ENCODE peak calls at places on chromosomes 1 and 21, in nine cellular contexts. B is NCI-H2107; E is EL; H is pancreas; T is T-helper 9 cell; R is dorsolateral prefrontal cortex; G is activated gamma-delta T cell treated with anti-CD3 and anti-CD28 coated beads, Interleukin-2, amount 50 U/mL, for 16 hours; O is H9; F is retina. K is an unnamed sample.

GRCh38 chr1:36322786-36323635 is 434 bp downstream of the EVA1B start:
- DNase-seq in G (no peak), B (no peak), R (no peak), H (peak; percentile 75), F (peak; percentile 80), E (peak; percentile 79), T (peak; percentile 23), O (peak; percentile 70), K (no peak)

GRCh38 chr1:158003409-158003805 is 10.0 kb downstream of the KIRREL1 start:
- DNase-seq in G (no peak), R (no peak), H (no peak), F (peak; percentile 70), E (peak; percentile 81), T (no peak), O (no peak), B (no peak), K (no peak)

GRCh38 chr1:66492424-66492823 is 41.5 kb upstream of the SGIP1 start:
- DNase-seq in B (no peak), E (peak; percentile 65), T (no peak), G (no peak), F (no peak), H (no peak), O (no peak), R (no peak), K (no peak)

GRCh38 chr1:98496246-98496995 is 165.1 kb upstream of the SNX7 start:
- DNase-seq in O (no peak), R (no peak), F (no peak), G (no peak), E (peak; percentile 44), B (no peak), T (no peak), H (no peak), K (no peak)

GRCh38 chr1:27395441-27396195 is 3.2 kb downstream of the GPR3 start:
- DNase-seq in B (peak; percentile 86), G (peak; percentile 71), F (peak; percentile 87), T (peak; percentile 75), E (peak; percentile 72), H (peak; percentile 88), O (peak; percentile 89), R (peak; percentile 60), K (peak; percentile 75)

GRCh38 chr1:235093013-235093618 is 35.5 kb downstream of the TOMM20 start:
- DNase-seq in H (no peak), O (peak; percentile 87), B (no peak), F (peak; percentile 71), R (no peak), G (no peak), E (peak; percentile 38), T (no peak), K (no peak)

GRCh38 chr1:226798427-226799411 is 59.6 kb upstream of the ITPKB start:
- DNase-seq in T (peak; percentile 38), B (no peak), G (peak; percentile 44), E (no peak), F (no peak), O (no peak), H (no peak), R (no peak), K (peak; percentile 71)

GRCh38 chr1:211952299-211952698 is 83.1 kb downstream of the INTS7 start:
- DNase-seq in B (no peak), O (no peak), G (no peak), R (no peak), F (no peak), E (no peak), T (no peak), H (no peak), K (no peak)

GRCh38 chr21:45868488-45868887 is 113.1 kb upstream of the COL6A1 start:
- DNase-seq in R (no peak), F (no peak), G (no peak), O (peak; percentile 24), T (no peak), E (no peak), H (no peak), B (no peak), K (peak; percentile 52)

GRCh38 chr1:79777481-79778219 is 771.1 kb upstream of the ADGRL4 start:
- DNase-seq in F (no peak), B (no peak), R (no peak), T (no peak), G (no peak), E (no peak), O (no peak), H (no peak), K (no peak)

GRCh38 chr1:99218572-99218971 is 45.7 kb upstream of the PLPPR4 start:
- DNase-seq in B (no peak), F (no peak), E (no peak), H (no peak), O (no peak), G (no peak), R (no peak), T (no peak), K (no peak)

GRCh38 chr1:205343431-205344009 is 13.2 kb downstream of the KLHDC8A start:
- DNase-seq in R (no peak), O (peak; percentile 74), H (no peak), F (peak; percentile 81), B (no peak), E (no peak), G (no peak), T (no peak), K (peak; percentile 62)

GRCh38 chr21:29920938-29921337 is 18.9 kb downstream of the GRIK1 start:
- DNase-seq in O (no peak), B (no peak), R (no peak), T (no peak), E (no peak), H (no peak), F (no peak), G (no peak), K (no peak)

GRCh38 chr1:15799928-15800835 is 7.3 kb downstream of the UQCRHL start:
- DNase-seq in O (peak; percentile 79), G (no peak), H (peak; percentile 74), F (peak; percentile 78), E (peak; percentile 94), B (no peak), R (no peak), T (no peak), K (no peak)

GRCh38 chr1:244211559-244211944 is 160.5 kb downstream of the ZBTB18 start:
- DNase-seq in O (no peak), E (no peak), F (no peak), H (no peak), G (no peak), T (no peak), R (no peak), B (no peak), K (no peak)

GRCh38 chr1:154386643-154387352 is 18.3 kb upstream of the IL6R start:
- DNase-seq in B (no peak), E (peak; percentile 8), O (no peak), T (peak; percentile 49), G (peak; percentile 67), H (peak; percentile 47), F (no peak), R (no peak), K (peak; percentile 66)

GRCh38 chr1:59409525-59409924 is 112.6 kb downstream of the FGGY start:
- DNase-seq in E (no peak), G (no peak), B (no peak), H (no peak), R (no peak), O (no peak), F (no peak), T (no peak), K (no peak)

GRCh38 chr1:64000021-64000420 is 203.4 kb upstream of the UBE2U start:
- DNase-seq in T (no peak), O (no peak), F (no peak), B (no peak), H (no peak), R (no peak), G (no peak), E (peak; percentile 86), K (no peak)

GRCh38 chr1:3910049-3910731 is 10.1 kb upstream of the C1orf174 start:
- DNase-seq in R (no peak), O (no peak), G (no peak), E (no peak), T (no peak), F (peak; percentile 58), H (peak; percentile 57), B (no peak), K (peak; percentile 58)

GRCh38 chr1:229704157-229704556 is 78.1 kb downstream of the URB2 start:
- DNase-seq in B (no peak), G (no peak), O (no peak), R (no peak), T (no peak), H (no peak), F (no peak), E (no peak), K (no peak)

GRCh38 chr21:45041351-45041805 is 33.0 kb upstream of the ADARB1 start:
- DNase-seq in B (no peak), F (no peak), T (no peak), O (no peak), G (no peak), E (peak; percentile 82), R (no peak), H (no peak), K (no peak)

GRCh38 chr1:164296172-164296571 is 262.8 kb upstream of the PBX1 start:
- DNase-seq in F (no peak), E (no peak), H (no peak), R (no peak), G (no peak), O (no peak), T (no peak), B (no peak), K (no peak)

K was measured in natural killer cell treated with Interleukin-12 subunit alpha and Interleukin-12 subunit beta and Interleukin-15 and Interleukin-18, amount 100 ng/mL, for 72 hours.